ENCODE peak calls at places on chromosomes 3 and 15, in five cellular contexts. D is CD4-positive, CD25-positive, alpha-beta regulatory T cell; M is spleen; A is H1; G is neural progenitor cell. Z is an unnamed sample. For H3K4me1 and H3K36me3, the result is how much of the 10 kb centered on the place peaks cover.

GRCh38 chr3:31654998-31655397 is 122.3 kb downstream of the STT3B start:
- DNase-seq in D (no peak), G (no peak), A (no peak), M (no peak), Z (no peak)

GRCh38 chr15:95857758-95858157 is 472.7 kb upstream of the NR2F2 start:
- DNase-seq in G (no peak), D (no peak), M (no peak), A (no peak), Z (no peak)

GRCh38 chr3:129004639-129005295 is 3.7 kb downstream of the EFCC1 start:
- DNase-seq in D (no peak), M (no peak), A (no peak), G (no peak), Z (no peak)

GRCh38 chr3:154060606-154061380 is 60.4 kb upstream of the ARHGEF26 start:
- DNase-seq in A (no peak), G (no peak), D (no peak), M (no peak), Z (no peak)

GRCh38 chr15:42085236-42085605 is 9.1 kb downstream of the PLA2G4D start:
- DNase-seq in M (no peak), D (no peak), A (no peak), G (no peak), Z (no peak)

GRCh38 chr3:119542168-119542767 is 17.1 kb downstream of the CD80 start:
- DNase-seq in M (no peak), D (no peak), G (no peak), A (no peak), Z (no peak)

GRCh38 chr15:79769081-79769481 is 127.7 kb downstream of the MTHFS start:
- DNase-seq in M (no peak), D (no peak), G (no peak), A (no peak), Z (no peak)

GRCh38 chr3:64650096-64650622 is 37.6 kb downstream of the ADAMTS9 start:
- DNase-seq in A (no peak), M (no peak), D (no peak), G (no peak), Z (no peak)

GRCh38 chr3:112074006-112074405 is 12.2 kb upstream of the C3orf52 start:
- DNase-seq in D (no peak), G (no peak), A (no peak), M (no peak), Z (no peak)

GRCh38 chr3:114892880-114893279 is 254.2 kb downstream of the ZBTB20 start:
- DNase-seq in G (no peak), A (no peak), D (no peak), M (no peak), Z (no peak)

GRCh38 chr3:102225407-102226132 is 209.2 kb upstream of the ZPLD1 start:
- DNase-seq in G (peak), M (no peak), D (no peak), A (no peak), Z (no peak)

GRCh38 chr15:84747423-84748273 is 744 bp upstream of the ZNF592 start:
- DNase-seq in A (peak), M (peak), D (peak), G (peak), Z (peak)

GRCh38 chr3:188212308-188212969 is 58.5 kb downstream of the LPP start:
- DNase-seq in A (no peak), G (no peak), M (no peak), D (no peak), Z (peak)

GRCh38 chr3:135159848-135160247 is 364.8 kb downstream of the EPHB1 start:
- DNase-seq in A (no peak), M (no peak), D (no peak), G (no peak), Z (no peak)

GRCh38 chr3:193972816-193973215 is 163.1 kb upstream of the HES1 start:
- DNase-seq in M (no peak), D (no peak), A (no peak), G (no peak), Z (no peak)

GRCh38 chr15:97196066-97197027 is 764.2 kb upstream of the ARRDC4 start:
- DNase-seq in M (no peak), G (peak), D (no peak), A (peak), Z (no peak)

GRCh38 chr3:169848741-169849140 is 21.0 kb downstream of the LRRC31 start:
- DNase-seq in G (no peak), D (no peak), M (no peak), A (no peak), Z (no peak)

GRCh38 chr15:101613130-101614000 is 38.8 kb downstream of the TM2D3 start:
- DNase-seq in A (no peak), D (no peak), M (no peak), G (no peak), Z (peak)

GRCh38 chr3:85725809-85726208 is 767.0 kb downstream of the CADM2 start:
- DNase-seq in A (no peak), D (no peak), M (no peak), G (no peak), Z (no peak)

GRCh38 chr15:69015591-69015990 is 1.1 kb downstream of the NOX5 start:
- DNase-seq in D (no peak), M (no peak), G (no peak), A (no peak), Z (no peak)

GRCh38 chr3:50120364-50121095 is 31.8 kb downstream of the RBM5 start:
- DNase-seq in M (peak), D (no peak), A (no peak), G (no peak), Z (no peak)

GRCh38 chr3:126077754-126078153 is 6.2 kb downstream of the SLC41A3 start:
- DNase-seq in A (no peak), D (no peak), G (no peak), M (no peak), Z (no peak)

GRCh38 chr3:177538743-177539730 is 341.8 kb upstream of the TBL1XR1 start:
- DNase-seq in A (no peak), M (no peak), D (no peak), G (no peak), Z (no peak)

GRCh38 chr3:104584702-104585101 is 782.0 kb upstream of the ALCAM start:
- DNase-seq in A (no peak), G (no peak), D (no peak), M (no peak), Z (no peak)

GRCh38 chr3:57434041-57434440 is 110.1 kb downstream of the DNAH12 start:
- DNase-seq in G (peak), M (no peak), A (no peak), D (no peak), Z (no peak)

GRCh38 chr15:100468265-100468664 is 60.5 kb downstream of the CERS3 start:
- DNase-seq in D (no peak), G (no peak), A (no peak), M (no peak), Z (no peak)
- H3K4me1 ChIP-seq in D (under half), G (under half), A (under half), M (under half), Z (under half)

GRCh38 chr15:43880406-43881184 is 53.8 kb downstream of the WDR76 start:
- DNase-seq in A (no peak), G (peak), M (no peak), D (no peak), Z (no peak)

GRCh38 chr15:43881944-43882343 is 55.1 kb downstream of the WDR76 start:
- DNase-seq in A (peak), D (no peak), G (peak), M (no peak), Z (no peak)

GRCh38 chr15:43878466-43878865 is 51.7 kb downstream of the WDR76 start:
- DNase-seq in A (no peak), M (no peak), G (no peak), D (no peak), Z (no peak)

GRCh38 chr15:43877371-43877770 is 50.6 kb downstream of the WDR76 start:
- DNase-seq in G (no peak), D (no peak), M (no peak), A (no peak), Z (no peak)

GRCh38 chr15:43879386-43880355 is 52.9 kb downstream of the WDR76 start:
- DNase-seq in D (no peak), M (no peak), A (no peak), G (no peak), Z (no peak)
- H3K36me3 ChIP-seq in D (under half), M (under half), A (under half), G (under half), Z (under half)

GRCh38 chr3:15268033-15268631 is 62.1 kb downstream of the CAPN7 start:
- DNase-seq in A (peak), G (peak), D (peak), M (peak), Z (peak)
- H3K4me1 ChIP-seq in A (under half), G (under half), D (half or more), M (half or more), Z (under half)

DNA sequence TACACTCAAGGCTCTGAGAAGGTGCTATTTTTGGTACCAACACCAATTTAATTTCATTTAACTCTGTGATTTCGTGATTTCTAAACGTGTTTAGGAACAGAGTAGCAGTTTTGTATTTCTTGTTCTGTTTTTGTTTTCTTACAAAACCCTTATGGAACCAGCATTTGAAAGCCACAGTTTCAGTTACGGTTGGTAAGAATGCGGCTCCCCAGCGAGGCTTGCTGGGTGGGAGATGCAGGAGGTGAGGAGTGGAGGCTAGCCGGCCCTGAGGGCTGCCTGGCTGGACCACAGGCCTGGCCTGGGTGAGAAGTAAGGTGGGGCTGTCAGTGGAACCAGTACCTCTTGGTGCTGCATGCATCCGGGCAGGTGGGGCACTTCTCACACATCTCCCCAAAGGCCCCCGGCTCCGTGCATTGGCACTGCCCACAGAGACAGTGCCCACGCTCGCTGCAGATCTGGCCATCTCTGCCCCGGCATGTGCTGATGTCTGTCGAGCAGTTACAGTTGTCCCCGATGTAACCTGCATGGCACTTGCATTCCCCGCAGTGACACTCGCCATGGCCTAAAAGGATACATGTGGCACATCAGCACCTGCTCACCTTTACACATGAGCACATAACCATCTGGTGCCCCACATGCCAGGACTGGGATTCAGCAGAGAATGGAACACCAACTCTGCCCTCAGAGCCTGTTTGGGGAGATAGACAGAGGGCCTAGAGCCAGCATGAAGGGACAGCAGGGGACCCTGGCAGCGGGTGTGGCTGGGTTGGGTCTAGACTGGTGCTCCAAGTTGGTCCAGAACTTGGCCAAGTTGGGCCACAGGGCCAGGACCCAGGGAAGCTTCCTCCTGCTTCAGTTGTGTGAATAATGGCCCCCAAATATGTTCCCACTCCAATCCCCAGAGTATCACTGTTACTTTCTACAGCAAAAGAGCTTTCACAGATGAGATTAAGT is 43.4 kb downstream of the UMPS start:
- DNase-seq in G (no peak), D (no peak), A (no peak), M (peak), Z (no peak)
- H3K36me3 ChIP-seq in G (under half), D (under half), A (under half), M (under half), Z (under half)

GRCh38 chr3:149610351-149611105 is 47.3 kb downstream of the WWTR1 start:
- DNase-seq in A (no peak), D (no peak), M (no peak), G (no peak), Z (peak)
- H3K4me1 ChIP-seq in A (under half), D (under half), M (under half), G (under half), Z (half or more)

GRCh38 chr3:4794331-4794730 is 184.9 kb upstream of the BHLHE40 start:
- DNase-seq in M (no peak), D (no peak), A (no peak), G (no peak), Z (no peak)
- H3K36me3 ChIP-seq in M (half or more), D (under half), A (under half), G (under half), Z (under half)